ENCODE peak calls at places on chromosomes 6 and 20, in six cellular contexts. M is effector CD4-positive, alpha-beta T cell; Q is ovary; C is glutamatergic neuron; K is T-helper 1 cell; U is heart right ventricle. B is an unnamed sample.

GRCh38 chr6:41294463-41294862 is 8.0 kb upstream of the TREM1 start:
- DNase-seq in M (no peak), Q (no peak), C (no peak), K (no peak), U (no peak), B (no peak)

GRCh38 chr20:10597637-10598036 is 76.2 kb downstream of the JAG1 start:
- DNase-seq in M (no peak), Q (no peak), C (no peak), K (no peak), U (no peak), B (no peak)

GRCh38 chr6:98574991-98575390 is 259.4 kb upstream of the POU3F2 start:
- DNase-seq in M (no peak), Q (no peak), C (no peak), K (no peak), U (no peak), B (no peak)

GRCh38 chr20:17902531-17903083 is 66.0 kb downstream of the SNX5 start:
- DNase-seq in M (no peak), Q (no peak), C (no peak), K (no peak), U (no peak), B (no peak)

GRCh38 chr20:59146801-59147118 is 16.9 kb upstream of the ZNF831 start:
- DNase-seq in M (no peak), Q (no peak), C (no peak), K (no peak), U (no peak), B (no peak)

GRCh38 chr20:18740726-18741125 is 72.9 kb upstream of the SCP2D1 start:
- DNase-seq in M (no peak), Q (no peak), C (no peak), K (no peak), U (no peak), B (no peak)

GRCh38 chr6:105510746-105511145 is 107.9 kb upstream of the PREP start:
- DNase-seq in M (no peak), Q (no peak), C (no peak), K (no peak), U (no peak), B (no peak)

GRCh38 chr20:32535316-32535952 is 49.7 kb downstream of the NOL4L start:
- DNase-seq in M (no peak), Q (no peak), C (peak), K (peak), U (no peak), B (no peak)

GRCh38 chr6:108884211-108885059 is 36.2 kb downstream of the ARMC2 start:
- DNase-seq in M (no peak), Q (no peak), C (no peak), K (no peak), U (no peak), B (no peak)

GRCh38 chr20:59253779-59254319 is 46.6 kb upstream of the EDN3 start:
- DNase-seq in M (peak), Q (no peak), C (no peak), K (peak), U (no peak), B (peak)

GRCh38 chr6:31356216-31356945 is 598 bp downstream of the HLA-B start:
- DNase-seq in M (peak), Q (peak), C (peak), K (peak), U (peak), B (no peak)

GRCh38 chr6:137155830-137156229 is 17.6 kb downstream of the IL22RA2 start:
- DNase-seq in M (no peak), Q (no peak), C (no peak), K (peak), U (no peak), B (peak)

GRCh38 chr6:143542915-143543314 is 31.4 kb upstream of the FUCA2 start:
- DNase-seq in M (no peak), Q (no peak), C (no peak), K (no peak), U (no peak), B (no peak)

GRCh38 chr20:18057106-18057993 is at the start of gene OVOL2:
- DNase-seq in M (no peak), Q (no peak), C (peak), K (no peak), U (no peak), B (no peak)

GRCh38 chr6:166675736-166676135 is 48.7 kb upstream of the RPS6KA2 start:
- DNase-seq in M (no peak), Q (no peak), C (no peak), K (no peak), U (no peak), B (no peak)

GRCh38 chr6:54694928-54695532 is 151.5 kb upstream of the FAM83B start:
- DNase-seq in M (no peak), Q (no peak), C (no peak), K (no peak), U (no peak), B (no peak)

GRCh38 chr20:2692886-2693285 is 306 bp downstream of the EBF4 start:
- DNase-seq in M (no peak), Q (no peak), C (peak), K (no peak), U (no peak), B (no peak)

GRCh38 chr6:139376054-139376355 is 1.6 kb upstream of the CITED2 start:
- DNase-seq in M (no peak), Q (no peak), C (no peak), K (no peak), U (peak), B (peak)

GRCh38 chr6:116118608-116119007 is 7.3 kb downstream of the COL10A1 start:
- DNase-seq in M (no peak), Q (no peak), C (no peak), K (no peak), U (no peak), B (no peak)